ENCODE peak calls at places on chromosomes 13 and 19, in four cellular contexts. S is HepG2, R is HCT116, T is K562. W is an unnamed sample.

GRCh38 chr13:105518086-105518485 is 1017.4 kb downstream of the EFNB2 start:
- DNase-seq in R (no peak), S (no peak), T (no peak), W (no peak)

GRCh38 chr13:110400786-110401533 is 93.9 kb downstream of the COL4A2 start:
- DNase-seq in R (no peak), T (no peak), S (no peak), W (no peak)

GRCh38 chr13:87669379-87669978 is 1.7 kb upstream of the SLITRK5 start:
- DNase-seq in R (no peak), S (peak), T (no peak), W (no peak)

GRCh38 chr19:3061214-3062161 is 807 bp downstream of the TLE5 start:
- DNase-seq in T (peak), R (no peak), S (no peak), W (no peak)

GRCh38 chr13:37360556-37360955 is 238.0 kb downstream of the POSTN start:
- DNase-seq in S (no peak), R (no peak), T (no peak), W (no peak)

GRCh38 chr13:29577135-29578051 is 18.1 kb downstream of the SLC7A1 start:
- DNase-seq in T (no peak), S (no peak), R (no peak), W (no peak)

GRCh38 chr13:71460179-71460578 is 406.8 kb downstream of the DACH1 start:
- DNase-seq in T (no peak), S (no peak), R (no peak), W (no peak)

GRCh38 chr19:46710687-46711086 is 6.2 kb downstream of the PRKD2 start:
- DNase-seq in T (peak), R (no peak), S (no peak), W (no peak)

GRCh38 chr13:93534181-93534700 is 307.6 kb downstream of the GPC6 start:
- DNase-seq in T (no peak), S (no peak), R (no peak), W (no peak)

GRCh38 chr13:65166675-65167074 is 2063.5 kb downstream of the PCDH9 start:
- DNase-seq in R (no peak), T (no peak), S (no peak), W (no peak)

GRCh38 chr19:5814847-5815246 is 10.0 kb downstream of the NRTN start:
- DNase-seq in S (no peak), T (no peak), R (no peak), W (no peak)

GRCh38 chr13:66640231-66640630 is 589.9 kb downstream of the PCDH9 start:
- DNase-seq in T (no peak), S (no peak), R (no peak), W (no peak)

GRCh38 chr13:82647540-82647939 is 1234.7 kb downstream of the SLITRK1 start:
- DNase-seq in T (no peak), S (no peak), R (no peak), W (no peak)

GRCh38 chr13:112814905-112815585 is 125.2 kb downstream of the ATP11A start:
- DNase-seq in S (no peak), T (no peak), R (no peak), W (no peak)

GRCh38 chr13:37138169-37138568 is 32.7 kb upstream of the CSNK1A1L start:
- DNase-seq in R (peak), T (peak), S (peak), W (no peak)

GRCh38 chr13:30577381-30577780 is 40.3 kb upstream of the USPL1 start:
- DNase-seq in R (peak), S (peak), T (peak), W (no peak)

GRCh38 chr13:73938375-73939070 is 195.7 kb downstream of the KLF12 start:
- DNase-seq in T (no peak), S (no peak), R (peak), W (no peak)

GRCh38 chr19:17125052-17125727 is 49.6 kb downstream of the MYO9B start:
- DNase-seq in R (no peak), S (no peak), T (no peak), W (no peak)

GRCh38 chr13:29284726-29285125 is 310.8 kb downstream of the SLC7A1 start:
- DNase-seq in S (no peak), R (no peak), T (no peak), W (no peak)

GRCh38 chr13:44692173-44692713 is 116.1 kb upstream of the TSC22D1 start:
- DNase-seq in T (peak), S (no peak), R (peak), W (no peak)

GRCh38 chr19:40392894-40393517 is 3.0 kb upstream of the HIPK4 start:
- DNase-seq in R (peak), S (peak), T (no peak), W (no peak)

GRCh38 chr13:94656766-94657165 is 55.1 kb downstream of the GPR180 start:
- DNase-seq in S (no peak), T (peak), R (no peak), W (no peak)

GRCh38 chr19:8054169-8054568 is 1.6 kb downstream of the CCL25 start:
- DNase-seq in S (no peak), T (no peak), R (no peak), W (no peak)

GRCh38 chr13:41697578-41697977 is 240.2 kb downstream of the RGCC start:
- DNase-seq in R (no peak), S (no peak), T (no peak), W (no peak)

GRCh38 chr19:11169896-11170678 is 14.5 kb upstream of the SPC24 start:
- DNase-seq in T (no peak), R (no peak), S (no peak), W (no peak)

GRCh38 chr13:20997301-20998061 is 63.9 kb downstream of the LATS2 start:
- DNase-seq in T (no peak), S (no peak), R (no peak), W (no peak)

GRCh38 chr13:109162248-109163051 is 533.0 kb downstream of the MYO16 start:
- DNase-seq in R (no peak), S (no peak), T (no peak), W (no peak)

GRCh38 chr13:36915891-36916640 is 4.0 kb downstream of the SMAD9 start:
- DNase-seq in S (no peak), T (no peak), R (no peak), W (no peak)

GRCh38 chr13:110010433-110011135 is 224.2 kb upstream of the IRS2 start:
- DNase-seq in R (no peak), S (no peak), T (no peak), W (no peak)

GRCh38 chr19:29404015-29404414 is 121.8 kb upstream of the VSTM2B start:
- DNase-seq in T (no peak), R (no peak), S (no peak), W (no peak)

GRCh38 chr19:32570081-32570785 is 10.8 kb upstream of the PDCD5 start:
- DNase-seq in T (peak), R (peak), S (peak), W (peak)

GRCh38 chr19:41535029-41535622 is 40.8 kb upstream of the CEACAM21 start:
- DNase-seq in T (no peak), S (no peak), R (no peak), W (no peak)

GRCh38 chr13:32940601-32941000 is 75.6 kb upstream of the KL start:
- DNase-seq in S (no peak), T (no peak), R (no peak), W (no peak)

GRCh38 chr13:67416047-67416925 is 186.2 kb upstream of the PCDH9 start:
- DNase-seq in S (peak), T (peak), R (no peak), W (peak)

GRCh38 chr19:31459430-31459829 is 110.2 kb upstream of the TSHZ3 start:
- DNase-seq in R (no peak), S (no peak), T (no peak), W (no peak)

GRCh38 chr13:93963266-93964131 is 516.0 kb downstream of the DCT start:
- DNase-seq in S (peak), R (no peak), T (no peak), W (peak)

GRCh38 chr13:41905600-41906254 is 55.2 kb downstream of the VWA8 start:
- DNase-seq in R (peak), T (peak), S (peak), W (peak)

GRCh38 chr13:52975969-52976368 is 52.6 kb upstream of the OLFM4 start:
- DNase-seq in T (no peak), R (no peak), S (no peak), W (no peak)

GRCh38 chr19:28633223-28634030 is 579.5 kb downstream of the UQCRFS1 start:
- DNase-seq in R (no peak), S (no peak), T (peak), W (peak)

GRCh38 chr19:51712461-51713081 is 11.2 kb downstream of the HAS1 start:
- DNase-seq in T (peak), R (no peak), S (no peak), W (no peak)

GRCh38 chr19:45681391-45682015 is 10.2 kb downstream of the SNRPD2 start:
- DNase-seq in R (peak), S (peak), T (peak), W (no peak)
- TF ChIP-seq REST in R (no peak), S (no peak), T (no peak), W (no peak)

GRCh38 chr13:47277774-47278173 is 380.9 kb upstream of the HTR2A start:
- DNase-seq in R (no peak), T (no peak), S (no peak), W (no peak)
- TF ChIP-seq TCF7L2 in R (no peak), T (no peak), S (no peak), W (no peak)

GRCh38 chr19:49869484-49870308 is 2.3 kb upstream of the PNKP start:
- DNase-seq in R (peak), T (peak), S (peak), W (peak)
- TF ChIP-seq REST in R (no peak), T (peak), S (no peak), W (no peak)

GRCh38 chr13:79933389-79933788 is 407.5 kb downstream of the SPRY2 start:
- DNase-seq in R (no peak), T (no peak), S (no peak), W (no peak)

GRCh38 chr13:79935121-79935520 is 405.8 kb downstream of the SPRY2 start:
- DNase-seq in S (no peak), T (no peak), R (no peak), W (no peak)

GRCh38 chr13:79932556-79932955 is 408.4 kb downstream of the SPRY2 start:
- DNase-seq in R (no peak), S (no peak), T (no peak), W (no peak)

GRCh38 chr13:79937311-79938243 is 403.3 kb downstream of the SPRY2 start:
- DNase-seq in R (no peak), T (no peak), S (no peak), W (no peak)

DNA sequence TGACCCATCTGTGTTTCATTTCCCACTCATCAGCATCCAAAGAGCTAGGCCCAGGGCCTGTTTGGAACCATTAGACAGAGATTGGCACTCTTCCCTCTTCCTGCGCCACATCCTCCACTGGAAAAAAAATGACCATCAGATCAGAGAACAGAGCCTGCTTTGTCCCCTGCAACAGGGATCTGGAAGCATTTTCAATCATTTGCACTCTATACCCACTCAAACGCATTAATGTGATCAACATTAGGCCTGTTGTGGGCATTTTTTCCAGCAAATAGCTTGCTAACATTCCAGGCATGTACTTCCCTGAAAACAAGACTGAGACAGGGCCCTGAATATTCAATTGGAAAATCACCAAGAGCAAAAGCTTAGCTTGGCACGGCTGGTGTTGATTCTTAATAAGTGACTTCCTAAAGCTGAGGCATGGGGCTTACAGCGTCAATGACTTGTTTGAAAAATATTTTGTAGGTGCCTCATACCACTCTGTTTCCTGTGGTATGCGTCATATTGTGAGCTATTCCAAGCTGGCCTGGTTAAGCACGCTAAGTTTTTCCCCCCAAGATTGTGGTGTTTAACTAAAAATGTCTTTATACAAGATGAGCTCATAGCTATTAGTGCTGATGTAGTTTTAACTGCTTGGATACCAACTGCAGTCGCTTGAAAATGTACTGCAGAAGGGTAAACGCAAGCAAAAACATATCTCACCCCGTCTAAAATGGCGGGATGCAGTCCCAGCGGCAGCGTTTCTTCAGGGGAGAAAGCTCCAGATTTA is 404.4 kb downstream of the SPRY2 start:
- DNase-seq in S (peak), T (no peak), R (no peak), W (peak)
- TF ChIP-seq TCF7L2 in S (no peak), T (no peak), R (peak), W (no peak)

DNA sequence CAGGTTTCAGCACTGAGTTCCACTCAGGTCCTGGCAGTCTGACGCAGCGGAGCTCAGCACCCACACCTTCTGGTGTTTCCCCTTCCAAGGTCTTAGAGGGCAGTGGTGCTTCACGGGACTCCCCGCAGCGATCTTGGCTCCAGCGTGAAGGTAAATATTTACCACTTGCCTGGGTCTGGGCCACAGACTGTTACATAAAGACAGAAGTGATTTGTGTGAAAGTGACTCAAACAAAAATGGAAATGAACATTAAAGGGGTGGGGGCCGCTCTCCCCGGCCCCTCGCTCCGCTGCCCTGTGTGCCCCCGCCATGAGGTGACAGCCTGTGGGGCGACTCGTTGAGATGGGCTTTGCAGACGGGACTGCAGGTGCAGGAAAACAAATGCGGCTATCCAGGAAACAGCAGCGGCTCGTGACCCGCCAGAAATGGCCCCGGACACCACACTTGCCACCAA is 55.0 kb downstream of the GGACT start:
- DNase-seq in T (no peak), S (peak), R (no peak), W (no peak)
- TF ChIP-seq REST in T (no peak), S (no peak), R (no peak), W (no peak)